ENCODE peak calls at places on chromosomes 16 and 17, in nine cellular contexts. One of them, this sample, is unnamed. For H3K27me3, the result is how much of the 10 kb centered on the place peaks cover.

GRCh38 chr17:2101448-2102257 is 46.8 kb downstream of the HIC1 start:
- DNase-seq in neural progenitor cell: no peak
- DNase-seq in dorsolateral prefrontal cortex: no peak
- DNase-seq in right cardiac atrium: no peak
- DNase-seq in H1: no peak
- DNase-seq in aorta: peak
- DNase-seq in IMR-90: no peak
- DNase-seq in left lung: no peak
- DNase-seq in small intestine: peak
- DNase-seq in this sample: peak

GRCh38 chr16:66189951-66190350 is 176.5 kb upstream of the CDH5 start:
- DNase-seq in left lung: no peak
- DNase-seq in small intestine: no peak
- DNase-seq in H1: no peak
- DNase-seq in aorta: no peak
- DNase-seq in right cardiac atrium: no peak
- DNase-seq in IMR-90: peak
- DNase-seq in neural progenitor cell: no peak
- DNase-seq in dorsolateral prefrontal cortex: no peak
- DNase-seq in this sample: peak

GRCh38 chr17:35345926-35346771 is 27.3 kb downstream of the SLFN11 start:
- DNase-seq in IMR-90: peak
- DNase-seq in left lung: peak
- DNase-seq in H1: no peak
- DNase-seq in neural progenitor cell: peak
- DNase-seq in small intestine: peak
- DNase-seq in aorta: peak
- DNase-seq in right cardiac atrium: peak
- DNase-seq in dorsolateral prefrontal cortex: no peak
- DNase-seq in this sample: no peak

GRCh38 chr16:86604436-86605220 is 26.3 kb downstream of the FOXL1 start:
- DNase-seq in H1: no peak
- DNase-seq in dorsolateral prefrontal cortex: no peak
- DNase-seq in neural progenitor cell: no peak
- DNase-seq in left lung: no peak
- DNase-seq in right cardiac atrium: no peak
- DNase-seq in IMR-90: no peak
- DNase-seq in small intestine: peak
- DNase-seq in aorta: no peak
- DNase-seq in this sample: no peak

GRCh38 chr16:20878682-20879147 is 21.4 kb downstream of the DCUN1D3 start:
- DNase-seq in small intestine: no peak
- DNase-seq in left lung: no peak
- DNase-seq in IMR-90: no peak
- DNase-seq in H1: no peak
- DNase-seq in neural progenitor cell: no peak
- DNase-seq in right cardiac atrium: no peak
- DNase-seq in aorta: no peak
- DNase-seq in dorsolateral prefrontal cortex: no peak
- DNase-seq in this sample: no peak

GRCh38 chr17:42880776-42881175 is 19.8 kb upstream of the G6PC1 start:
- DNase-seq in right cardiac atrium: no peak
- DNase-seq in aorta: no peak
- DNase-seq in left lung: no peak
- DNase-seq in neural progenitor cell: no peak
- DNase-seq in small intestine: no peak
- DNase-seq in IMR-90: no peak
- DNase-seq in dorsolateral prefrontal cortex: no peak
- DNase-seq in H1: no peak
- DNase-seq in this sample: no peak

GRCh38 chr16:57741660-57742191 is 6.2 kb downstream of the KATNB1 start:
- DNase-seq in right cardiac atrium: peak
- DNase-seq in dorsolateral prefrontal cortex: no peak
- DNase-seq in neural progenitor cell: no peak
- DNase-seq in H1: no peak
- DNase-seq in small intestine: no peak
- DNase-seq in aorta: no peak
- DNase-seq in left lung: peak
- DNase-seq in IMR-90: no peak
- DNase-seq in this sample: no peak

GRCh38 chr16:2043296-2043979 is 4.2 kb downstream of the NTHL1 start:
- DNase-seq in aorta: no peak
- DNase-seq in dorsolateral prefrontal cortex: no peak
- DNase-seq in neural progenitor cell: no peak
- DNase-seq in IMR-90: no peak
- DNase-seq in H1: no peak
- DNase-seq in right cardiac atrium: peak
- DNase-seq in small intestine: peak
- DNase-seq in left lung: peak
- DNase-seq in this sample: no peak

GRCh38 chr16:4935231-4935855 is 1.6 kb downstream of the PPL start:
- DNase-seq in neural progenitor cell: no peak
- DNase-seq in small intestine: no peak
- DNase-seq in H1: no peak
- DNase-seq in left lung: peak
- DNase-seq in aorta: peak
- DNase-seq in IMR-90: no peak
- DNase-seq in right cardiac atrium: peak
- DNase-seq in dorsolateral prefrontal cortex: no peak
- DNase-seq in this sample: no peak

GRCh38 chr16:74455213-74455612 is 33.9 kb upstream of the CLEC18B start:
- DNase-seq in H1: no peak
- DNase-seq in dorsolateral prefrontal cortex: no peak
- DNase-seq in right cardiac atrium: no peak
- DNase-seq in small intestine: no peak
- DNase-seq in aorta: no peak
- DNase-seq in neural progenitor cell: no peak
- DNase-seq in IMR-90: peak
- DNase-seq in left lung: no peak
- DNase-seq in this sample: peak

GRCh38 chr17:58575511-58575910 is 61.1 kb upstream of the MTMR4 start:
- DNase-seq in IMR-90: peak
- DNase-seq in right cardiac atrium: no peak
- DNase-seq in aorta: no peak
- DNase-seq in dorsolateral prefrontal cortex: no peak
- DNase-seq in neural progenitor cell: no peak
- DNase-seq in small intestine: no peak
- DNase-seq in left lung: no peak
- DNase-seq in H1: no peak
- DNase-seq in this sample: peak

GRCh38 chr17:38341035-38341721 is 2.6 kb downstream of the GPR179 start:
- DNase-seq in right cardiac atrium: peak
- DNase-seq in dorsolateral prefrontal cortex: peak
- DNase-seq in neural progenitor cell: peak
- DNase-seq in IMR-90: no peak
- DNase-seq in small intestine: peak
- DNase-seq in left lung: peak
- DNase-seq in aorta: no peak
- DNase-seq in H1: peak
- DNase-seq in this sample: no peak

GRCh38 chr17:50598487-50598886 is 36.2 kb upstream of the ABCC3 start:
- DNase-seq in H1: no peak
- DNase-seq in left lung: no peak
- DNase-seq in right cardiac atrium: no peak
- DNase-seq in neural progenitor cell: no peak
- DNase-seq in aorta: no peak
- DNase-seq in IMR-90: no peak
- DNase-seq in small intestine: no peak
- DNase-seq in dorsolateral prefrontal cortex: no peak
- DNase-seq in this sample: no peak

GRCh38 chr17:82750241-82750905 is 1.5 kb upstream of the TBCD start:
- DNase-seq in left lung: no peak
- DNase-seq in dorsolateral prefrontal cortex: no peak
- DNase-seq in neural progenitor cell: peak
- DNase-seq in small intestine: no peak
- DNase-seq in IMR-90: no peak
- DNase-seq in H1: no peak
- DNase-seq in aorta: peak
- DNase-seq in right cardiac atrium: no peak
- DNase-seq in this sample: no peak

GRCh38 chr17:41524261-41524660 is 3.8 kb downstream of the KRT19 start:
- DNase-seq in IMR-90: no peak
- DNase-seq in left lung: no peak
- DNase-seq in small intestine: peak
- DNase-seq in aorta: no peak
- DNase-seq in neural progenitor cell: no peak
- DNase-seq in dorsolateral prefrontal cortex: no peak
- DNase-seq in right cardiac atrium: no peak
- DNase-seq in H1: no peak
- DNase-seq in this sample: no peak

GRCh38 chr16:73116576-73116975 is 68.6 kb upstream of the ZFHX3 start:
- DNase-seq in H1: no peak
- DNase-seq in left lung: no peak
- DNase-seq in dorsolateral prefrontal cortex: no peak
- DNase-seq in small intestine: no peak
- DNase-seq in IMR-90: no peak
- DNase-seq in neural progenitor cell: no peak
- DNase-seq in right cardiac atrium: no peak
- DNase-seq in aorta: no peak
- DNase-seq in this sample: no peak

GRCh38 chr16:67481561-67482259 is 753 bp upstream of the ATP6V0D1 start:
- DNase-seq in left lung: no peak
- DNase-seq in neural progenitor cell: no peak
- DNase-seq in H1: no peak
- DNase-seq in small intestine: peak
- DNase-seq in aorta: peak
- DNase-seq in IMR-90: peak
- DNase-seq in right cardiac atrium: peak
- DNase-seq in dorsolateral prefrontal cortex: no peak
- DNase-seq in this sample: no peak

GRCh38 chr16:79843145-79843544 is 242.6 kb upstream of the MAF start:
- DNase-seq in H1: no peak
- DNase-seq in left lung: no peak
- DNase-seq in small intestine: no peak
- DNase-seq in right cardiac atrium: no peak
- DNase-seq in IMR-90: no peak
- DNase-seq in neural progenitor cell: no peak
- DNase-seq in aorta: no peak
- DNase-seq in dorsolateral prefrontal cortex: no peak
- DNase-seq in this sample: no peak

GRCh38 chr17:42111901-42112551 is 488 bp downstream of the DHX58 start:
- DNase-seq in aorta: peak
- DNase-seq in neural progenitor cell: no peak
- DNase-seq in small intestine: peak
- DNase-seq in left lung: peak
- DNase-seq in H1: no peak
- DNase-seq in IMR-90: peak
- DNase-seq in right cardiac atrium: peak
- DNase-seq in dorsolateral prefrontal cortex: no peak
- DNase-seq in this sample: peak

GRCh38 chr17:58059141-58059540 is 24.1 kb upstream of the DYNLL2 start:
- DNase-seq in IMR-90: no peak
- DNase-seq in small intestine: no peak
- DNase-seq in dorsolateral prefrontal cortex: no peak
- DNase-seq in right cardiac atrium: no peak
- DNase-seq in H1: no peak
- DNase-seq in aorta: no peak
- DNase-seq in left lung: no peak
- DNase-seq in neural progenitor cell: no peak
- DNase-seq in this sample: no peak

GRCh38 chr16:85270365-85270764 is 158.1 kb upstream of the CIBAR2 start:
- DNase-seq in small intestine: no peak
- DNase-seq in H1: no peak
- DNase-seq in aorta: no peak
- DNase-seq in left lung: no peak
- DNase-seq in dorsolateral prefrontal cortex: no peak
- DNase-seq in right cardiac atrium: no peak
- DNase-seq in neural progenitor cell: no peak
- DNase-seq in IMR-90: no peak
- DNase-seq in this sample: no peak

GRCh38 chr17:69702078-69702477 is 287.6 kb downstream of the MAP2K6 start:
- DNase-seq in aorta: no peak
- DNase-seq in neural progenitor cell: no peak
- DNase-seq in left lung: no peak
- DNase-seq in right cardiac atrium: no peak
- DNase-seq in H1: no peak
- DNase-seq in small intestine: no peak
- DNase-seq in dorsolateral prefrontal cortex: no peak
- DNase-seq in IMR-90: no peak
- DNase-seq in this sample: peak

GRCh38 chr16:82024274-82024673 is 10.8 kb upstream of the HSD17B2 start:
- DNase-seq in small intestine: no peak
- DNase-seq in H1: no peak
- DNase-seq in IMR-90: no peak
- DNase-seq in neural progenitor cell: no peak
- DNase-seq in dorsolateral prefrontal cortex: no peak
- DNase-seq in left lung: no peak
- DNase-seq in aorta: no peak
- DNase-seq in right cardiac atrium: no peak
- DNase-seq in this sample: no peak
- H3K27me3 ChIP-seq in small intestine: under half
- H3K27me3 ChIP-seq in H1: under half
- H3K27me3 ChIP-seq in IMR-90: under half
- H3K27me3 ChIP-seq in neural progenitor cell: under half
- H3K27me3 ChIP-seq in dorsolateral prefrontal cortex: under half
- H3K27me3 ChIP-seq in left lung: under half
- H3K27me3 ChIP-seq in aorta: under half
- H3K27me3 ChIP-seq in right cardiac atrium: under half
- H3K27me3 ChIP-seq in this sample: under half

GRCh38 chr16:25256821-25257503 is 683 bp downstream of the ZKSCAN2 start:
- DNase-seq in small intestine: peak
- DNase-seq in right cardiac atrium: no peak
- DNase-seq in dorsolateral prefrontal cortex: no peak
- DNase-seq in aorta: peak
- DNase-seq in H1: no peak
- DNase-seq in IMR-90: peak
- DNase-seq in neural progenitor cell: peak
- DNase-seq in left lung: no peak
- DNase-seq in this sample: no peak
- H3K27ac ChIP-seq in small intestine: peak
- H3K27ac ChIP-seq in right cardiac atrium: no peak
- H3K27ac ChIP-seq in dorsolateral prefrontal cortex: peak
- H3K27ac ChIP-seq in aorta: no peak
- H3K27ac ChIP-seq in H1: peak
- H3K27ac ChIP-seq in IMR-90: peak
- H3K27ac ChIP-seq in neural progenitor cell: no peak
- H3K27ac ChIP-seq in left lung: peak
- H3K27ac ChIP-seq in this sample: peak

GRCh38 chr16:54370653-54371052 is 84.1 kb upstream of the IRX3 start:
- DNase-seq in dorsolateral prefrontal cortex: no peak
- DNase-seq in right cardiac atrium: peak
- DNase-seq in left lung: peak
- DNase-seq in neural progenitor cell: peak
- DNase-seq in IMR-90: no peak
- DNase-seq in aorta: no peak
- DNase-seq in H1: no peak
- DNase-seq in small intestine: no peak
- DNase-seq in this sample: no peak
- H3K27me3 ChIP-seq in dorsolateral prefrontal cortex: under half
- H3K27me3 ChIP-seq in right cardiac atrium: under half
- H3K27me3 ChIP-seq in left lung: under half
- H3K27me3 ChIP-seq in neural progenitor cell: under half
- H3K27me3 ChIP-seq in IMR-90: under half
- H3K27me3 ChIP-seq in aorta: under half
- H3K27me3 ChIP-seq in H1: under half
- H3K27me3 ChIP-seq in small intestine: under half
- H3K27me3 ChIP-seq in this sample: under half

DNA sequence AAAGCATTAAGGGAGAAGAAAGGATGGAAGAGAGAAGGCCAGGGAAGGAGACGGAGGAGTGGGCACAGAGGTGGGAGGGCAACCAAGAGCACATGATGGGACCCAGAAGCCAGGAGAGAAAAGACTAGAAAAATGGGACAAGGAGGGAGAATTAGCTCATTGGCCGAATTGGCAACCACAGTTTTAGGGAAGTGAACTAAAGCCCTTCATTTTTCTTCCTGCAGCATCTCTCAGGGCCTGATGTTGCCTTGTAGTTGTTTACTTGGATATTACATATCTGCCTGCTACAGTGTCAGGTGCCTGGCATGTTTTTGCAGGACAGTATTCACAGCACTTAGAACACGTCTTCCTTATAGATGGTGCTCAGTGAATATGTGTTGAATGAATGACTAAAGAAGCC is 19.0 kb downstream of the EMP2 start:
- DNase-seq in small intestine: no peak
- DNase-seq in H1: no peak
- DNase-seq in neural progenitor cell: no peak
- DNase-seq in left lung: no peak
- DNase-seq in dorsolateral prefrontal cortex: no peak
- DNase-seq in aorta: no peak
- DNase-seq in right cardiac atrium: no peak
- DNase-seq in IMR-90: no peak
- DNase-seq in this sample: no peak
- H3K27ac ChIP-seq in small intestine: no peak
- H3K27ac ChIP-seq in H1: no peak
- H3K27ac ChIP-seq in neural progenitor cell: no peak
- H3K27ac ChIP-seq in left lung: no peak
- H3K27ac ChIP-seq in dorsolateral prefrontal cortex: peak
- H3K27ac ChIP-seq in aorta: peak
- H3K27ac ChIP-seq in right cardiac atrium: no peak
- H3K27ac ChIP-seq in IMR-90: no peak
- H3K27ac ChIP-seq in this sample: no peak

This sample was measured in foreskin keratinocyte.